ENCODE peak calls at places on chromosomes 3 and 15, in six cellular contexts. G is neural progenitor cell; S is left ventricle myocardium inferior; W is endodermal cell; A is Peyer's patch; U is naive thymus-derived CD4-positive, alpha-beta T cell. Q is an unnamed sample.

GRCh38 chr3:78353231-78353630 is 1313.3 kb downstream of the ROBO2 start:
- DNase-seq in G (no peak), S (no peak), W (no peak), A (no peak), U (no peak), Q (no peak)

GRCh38 chr3:117853923-117854322 is 1144.3 kb downstream of the TUSC7 start:
- DNase-seq in G (no peak), S (no peak), W (no peak), A (no peak), U (no peak), Q (peak; percentile 88)

GRCh38 chr15:63050737-63051700 is 8.5 kb downstream of the TPM1 start:
- DNase-seq in G (no peak), S (no peak), W (no peak), A (no peak), U (no peak), Q (peak; percentile 50)

GRCh38 chr3:65438612-65439011 is 600.1 kb downstream of the MAGI1 start:
- DNase-seq in G (no peak), S (no peak), W (no peak), A (no peak), U (no peak), Q (no peak)

GRCh38 chr3:189593581-189593980 is 37.6 kb upstream of the TP63 start:
- DNase-seq in G (no peak), S (no peak), W (no peak), A (no peak), U (no peak), Q (peak; percentile 48)

GRCh38 chr3:180142041-180142440 is 105.3 kb upstream of the PEX5L start:
- DNase-seq in G (no peak), S (no peak), W (no peak), A (no peak), U (no peak), Q (peak; percentile 43)

GRCh38 chr3:152400912-152401311 is 132.2 kb downstream of the MBNL1 start:
- DNase-seq in G (no peak), S (no peak), W (no peak), A (no peak), U (no peak), Q (peak; percentile 73)

GRCh38 chr15:81897011-81897677 is 148.7 kb downstream of the MEX3B start:
- DNase-seq in G (no peak), S (no peak), W (no peak), A (no peak), U (no peak), Q (peak; percentile 3)

GRCh38 chr3:87006844-87007439 is 16.0 kb upstream of the VGLL3 start:
- DNase-seq in G (no peak), S (no peak), W (no peak), A (no peak), U (no peak), Q (peak; percentile 57)

GRCh38 chr3:120496278-120496975 is 45.6 kb upstream of the FSTL1 start:
- DNase-seq in G (no peak), S (no peak), W (no peak), A (no peak), U (no peak), Q (peak; percentile 90)

GRCh38 chr3:163776753-163777152 is 1301.5 kb downstream of the SI start:
- DNase-seq in G (no peak), S (no peak), W (no peak), A (no peak), U (no peak), Q (no peak)

GRCh38 chr3:69200384-69201068 is 78.1 kb upstream of the LMOD3 start:
- DNase-seq in G (peak; percentile 31), S (no peak), W (no peak), A (peak; percentile 37), U (peak; percentile 51), Q (peak; percentile 78)

GRCh38 chr15:65332662-65333440 is 28.4 kb downstream of the RNU5B-1 start:
- DNase-seq in G (no peak), S (no peak), W (no peak), A (no peak), U (no peak), Q (no peak)

GRCh38 chr3:39222939-39223338 is 30.5 kb upstream of the XIRP1 start:
- DNase-seq in G (no peak), S (no peak), W (no peak), A (no peak), U (no peak), Q (no peak)

GRCh38 chr3:107704477-107704876 is 181.7 kb downstream of the BBX start:
- DNase-seq in G (no peak), S (no peak), W (no peak), A (no peak), U (no peak), Q (peak; percentile 73)

GRCh38 chr15:69034352-69034751 is 19.9 kb downstream of the NOX5 start:
- DNase-seq in G (no peak), S (no peak), W (no peak), A (no peak), U (no peak), Q (peak; percentile 89)

GRCh38 chr15:27587810-27588209 is 511.3 kb downstream of the OCA2 start:
- DNase-seq in G (peak; percentile 88), S (no peak), W (peak; percentile 96), A (no peak), U (no peak), Q (no peak)

GRCh38 chr3:75781079-75781745 is 4.1 kb downstream of the ZNF717 start:
- DNase-seq in G (no peak), S (no peak), W (no peak), A (no peak), U (no peak), Q (no peak)

DNA sequence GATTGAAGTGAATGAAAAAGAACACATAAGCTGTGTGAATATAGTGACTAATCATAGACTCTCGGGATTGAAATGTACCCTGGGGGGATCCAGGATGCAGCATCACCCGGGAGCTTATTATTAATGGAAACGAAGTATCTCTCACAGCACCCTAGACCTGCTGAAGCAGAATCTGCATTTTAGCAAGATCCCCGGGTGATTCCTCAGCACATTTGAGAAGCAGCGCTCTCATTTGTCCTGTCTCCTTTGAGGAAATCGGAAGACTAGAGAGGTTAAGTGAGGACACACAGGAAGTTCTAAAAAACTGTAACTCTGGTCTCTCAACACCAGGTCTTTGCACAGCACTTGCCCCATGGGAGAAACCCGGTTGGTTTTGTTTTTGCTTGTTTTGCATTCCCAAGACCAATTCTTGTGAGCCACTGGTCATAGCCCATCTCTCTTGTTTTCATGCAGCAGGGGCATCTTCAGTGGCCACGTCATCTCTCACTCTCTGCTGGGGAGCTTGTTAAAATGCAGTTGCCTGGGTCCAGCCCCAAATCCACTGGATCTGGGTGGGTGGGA is 30.2 kb downstream of the ZNF710 start:
- DNase-seq in G (no peak), S (no peak), W (peak; percentile 56), A (peak; percentile 31), U (no peak), Q (peak; percentile 86)
- H3K4me3 ChIP-seq in G (no peak overlapping the region), S (peak overlapping the region; percentile 22), W (no peak overlapping the region), A (no peak overlapping the region), U (no peak overlapping the region), Q (no peak overlapping the region)

DNA sequence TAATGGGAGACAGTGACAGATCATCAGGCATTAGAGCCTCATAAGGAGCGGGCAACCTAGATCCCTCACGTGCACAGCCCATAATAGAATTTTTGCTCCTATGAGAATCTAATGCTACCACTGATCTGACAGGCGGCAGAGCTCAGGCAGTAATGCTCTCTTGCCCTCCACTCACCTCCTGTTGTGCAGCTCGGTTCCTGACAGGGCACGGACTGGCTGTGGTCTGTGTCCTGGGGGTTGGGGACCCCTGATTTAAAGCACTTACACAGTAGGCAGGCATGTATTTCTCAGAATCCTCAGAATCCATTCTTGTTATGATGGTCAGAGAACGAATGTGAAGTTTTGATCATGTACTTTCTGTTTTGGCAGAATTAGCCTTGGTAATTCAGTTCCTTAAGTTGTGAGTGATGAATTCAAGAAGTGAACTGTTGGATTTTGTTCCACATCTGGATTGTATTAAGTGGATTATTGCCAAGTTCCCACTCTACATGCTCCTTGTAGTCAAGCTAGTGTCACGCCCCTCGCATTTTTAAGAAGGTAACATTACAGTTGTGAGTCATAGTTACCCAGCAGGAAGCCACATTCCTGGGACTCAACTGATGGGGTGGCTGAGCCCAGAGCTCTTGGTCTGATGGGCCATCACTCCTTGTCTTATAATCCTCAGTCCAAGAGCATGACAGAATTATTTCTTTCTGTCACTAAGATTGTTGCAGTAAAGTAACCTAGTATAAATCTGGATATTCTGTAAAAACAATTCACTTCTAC is 102.5 kb downstream of the PTPRG start:
- DNase-seq in G (peak; percentile 23), S (no peak), W (peak; percentile 83), A (no peak), U (no peak), Q (peak; percentile 98)
- H3K4me3 ChIP-seq in G (no peak overlapping the region), S (no peak overlapping the region), W (no peak overlapping the region), A (no peak overlapping the region), U (no peak overlapping the region), Q (peak overlapping the region; percentile 30)

DNA sequence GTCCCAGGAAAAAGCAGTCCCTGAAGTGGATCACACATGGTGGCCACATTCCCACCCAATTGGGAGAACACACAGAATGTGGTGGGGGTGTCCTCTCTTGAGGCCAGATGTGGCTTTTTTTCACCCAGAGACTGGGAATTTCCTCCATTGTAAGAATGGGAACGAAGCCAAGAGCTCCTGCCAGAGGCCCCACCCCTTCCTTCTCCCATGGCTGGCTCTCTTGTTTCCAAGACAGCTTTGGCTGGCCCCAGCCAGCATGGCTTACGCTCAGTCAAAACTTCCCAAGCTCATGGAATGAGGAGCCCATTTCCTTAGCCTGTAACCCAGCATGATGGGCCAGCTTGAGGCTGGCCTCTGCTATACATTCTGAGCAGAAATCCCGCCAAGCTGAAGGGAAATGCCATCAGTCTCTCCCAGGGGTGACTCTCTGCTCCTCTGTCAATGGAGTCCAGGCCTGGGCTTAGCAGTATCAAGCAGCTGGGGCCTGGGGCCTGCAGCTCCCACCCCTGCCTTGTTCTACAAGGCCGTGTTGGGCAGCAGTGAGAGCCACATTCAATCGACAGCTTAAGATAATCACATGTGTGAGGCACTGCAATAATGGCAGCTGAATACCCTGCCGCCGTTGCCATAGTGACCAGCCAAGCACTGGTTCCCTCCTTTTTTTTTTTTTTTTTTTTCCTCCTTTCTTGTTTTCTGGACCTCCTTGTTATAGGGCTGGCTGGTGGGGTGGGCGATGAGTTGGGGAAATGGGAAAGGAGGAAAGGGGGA is 142.4 kb downstream of the EPHB1 start:
- DNase-seq in G (peak; percentile 97), S (no peak), W (peak; percentile 91), A (no peak), U (no peak), Q (peak; percentile 8)
- H3K4me3 ChIP-seq in G (peak overlapping the region; percentile 25), S (no peak overlapping the region), W (no peak overlapping the region), A (no peak overlapping the region), U (no peak overlapping the region), Q (no peak overlapping the region)

GRCh38 chr15:92906038-92906437 is 5.9 kb downstream of the CHD2 start:
- DNase-seq in G (no peak), S (no peak), W (no peak), A (no peak), U (no peak), Q (no peak)

GRCh38 chr15:92907880-92908279 is 7.8 kb downstream of the CHD2 start:
- DNase-seq in G (no peak), S (no peak), W (no peak), A (no peak), U (no peak), Q (peak; percentile 92)

GRCh38 chr15:92908369-92909057 is 8.4 kb downstream of the CHD2 start:
- DNase-seq in G (no peak), S (no peak), W (no peak), A (no peak), U (no peak), Q (no peak)

GRCh38 chr15:92906563-92907081 is 6.5 kb downstream of the CHD2 start:
- DNase-seq in G (no peak), S (no peak), W (no peak), A (peak; percentile 55), U (no peak), Q (peak; percentile 76)

DNA sequence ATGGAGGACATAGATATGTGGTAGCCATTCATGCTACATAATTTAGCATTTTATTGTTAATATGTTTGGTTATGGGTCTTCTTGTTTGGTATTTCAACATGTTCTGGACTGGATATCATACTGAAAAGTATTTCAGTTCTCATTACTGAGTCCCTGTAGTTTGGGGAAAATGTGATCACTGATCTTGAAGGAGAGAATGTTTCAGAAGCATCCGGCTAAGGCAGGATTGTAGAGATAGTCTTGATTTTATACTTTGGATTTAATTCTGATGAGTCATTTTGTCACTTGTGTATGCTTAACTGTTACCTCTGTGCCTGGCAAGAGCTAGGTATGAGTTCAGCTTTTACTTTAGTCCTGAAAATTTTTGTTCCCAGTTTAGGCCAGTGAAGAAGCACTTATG is 7.1 kb downstream of the CHD2 start:
- DNase-seq in G (no peak), S (no peak), W (no peak), A (no peak), U (no peak), Q (no peak)
- H3K4me3 ChIP-seq in G (peak overlapping the region; percentile 0), S (peak overlapping the region; percentile 74), W (peak overlapping the region; percentile 84), A (no peak overlapping the region), U (peak overlapping the region; percentile 68), Q (no peak overlapping the region)

Q was measured in fibroblast of mammary gland.